ENCODE peak calls at places on chromosomes 11 and 22, in four cellular contexts. I is psoas muscle; D is OCI-LY7; T is CD4-positive, alpha-beta T cell. F is an unnamed sample.

GRCh38 chr22:33105501-33105911 is 47.3 kb upstream of the SYN3 start:
- DNase-seq in D (no peak), I (no peak), T (no peak), F (peak)

GRCh38 chr11:64643258-64643881 is 52.4 kb downstream of the SLC22A12 start:
- DNase-seq in D (no peak), T (no peak), I (no peak), F (no peak)

GRCh38 chr11:124170801-124171586 is 12.2 kb upstream of the OR10D3 start:
- DNase-seq in I (no peak), D (no peak), T (no peak), F (no peak)

GRCh38 chr11:32935462-32936029 is 42.9 kb downstream of the QSER1 start:
- DNase-seq in I (no peak), D (peak), T (no peak), F (no peak)

GRCh38 chr22:24592144-24592845 is 578 bp downstream of the LRRC75B start:
- DNase-seq in T (no peak), D (no peak), I (no peak), F (no peak)

GRCh38 chr11:62724171-62724570 is 3.1 kb downstream of the HNRNPUL2 start:
- DNase-seq in I (no peak), D (no peak), T (no peak), F (no peak)

GRCh38 chr11:69199583-69200295 is 44.0 kb downstream of the SMIM38 start:
- DNase-seq in I (no peak), T (no peak), D (no peak), F (no peak)

GRCh38 chr11:7004482-7004881 is 15.7 kb downstream of the ZNF214 start:
- DNase-seq in D (no peak), T (no peak), I (no peak), F (no peak)

GRCh38 chr11:69218946-69219720 is 63.4 kb downstream of the SMIM38 start:
- DNase-seq in T (no peak), I (no peak), D (no peak), F (no peak)

GRCh38 chr11:28834877-28835276 is 726.7 kb downstream of the METTL15 start:
- DNase-seq in I (no peak), T (no peak), D (no peak), F (no peak)

GRCh38 chr22:40769761-40770160 is 49.4 kb downstream of the SLC25A17 start:
- DNase-seq in T (no peak), D (no peak), I (no peak), F (no peak)

GRCh38 chr22:50008151-50009040 is 4.2 kb downstream of the IL17REL start:
- DNase-seq in D (no peak), T (no peak), I (no peak), F (no peak)

GRCh38 chr11:14500181-14500651 is 605 bp upstream of the COPB1 start:
- DNase-seq in T (peak), D (peak), I (no peak), F (no peak)

GRCh38 chr11:45457649-45458048 is 171.5 kb upstream of the SYT13 start:
- DNase-seq in T (no peak), D (no peak), I (no peak), F (no peak)

GRCh38 chr22:46044718-46045458 is 67.9 kb upstream of the WNT7B start:
- DNase-seq in T (peak), D (no peak), I (no peak), F (no peak)

GRCh38 chr22:25702046-25702445 is 39.9 kb upstream of the MYO18B start:
- DNase-seq in T (no peak), D (peak), I (no peak), F (no peak)

GRCh38 chr11:45017329-45017728 is 66.6 kb upstream of the TP53I11 start:
- DNase-seq in I (no peak), T (no peak), D (no peak), F (no peak)

GRCh38 chr11:17730137-17730536 is 4.4 kb upstream of the KCNC1 start:
- DNase-seq in I (peak), D (no peak), T (no peak), F (no peak)

GRCh38 chr11:76614471-76615183 is 55.9 kb downstream of the LRRC32 start:
- DNase-seq in D (no peak), I (peak), T (no peak), F (no peak)

GRCh38 chr11:130653838-130654601 is 205.6 kb downstream of the ADAMTS15 start:
- DNase-seq in T (no peak), D (no peak), I (peak), F (peak)

GRCh38 chr11:17267576-17267975 is 9.0 kb upstream of the NUCB2 start:
- DNase-seq in D (no peak), I (no peak), T (no peak), F (no peak)

GRCh38 chr22:46373838-46374662 is 38.5 kb downstream of the TRMU start:
- DNase-seq in T (no peak), D (no peak), I (no peak), F (no peak)

GRCh38 chr11:68840661-68841653 is 759 bp downstream of the CPT1A start:
- DNase-seq in D (peak), I (peak), T (no peak), F (no peak)

GRCh38 chr11:12845739-12846358 is 163.3 kb upstream of the RASSF10 start:
- DNase-seq in D (peak), I (peak), T (no peak), F (peak)

GRCh38 chr22:46380069-46380468 is 44.6 kb downstream of the TRMU start:
- DNase-seq in I (no peak), D (no peak), T (no peak), F (no peak)

GRCh38 chr11:15742626-15743243 is 613.6 kb downstream of the SOX6 start:
- DNase-seq in I (no peak), T (no peak), D (no peak), F (no peak)

GRCh38 chr11:24593332-24593731 is 96.5 kb downstream of the LUZP2 start:
- DNase-seq in T (no peak), D (no peak), I (no peak), F (no peak)

GRCh38 chr22:49011769-49012598 is 815.7 kb downstream of the BRD1 start:
- DNase-seq in D (no peak), I (no peak), T (no peak), F (no peak)

GRCh38 chr11:12841946-12842630 is 167.0 kb upstream of the RASSF10 start:
- DNase-seq in T (no peak), I (no peak), D (peak), F (no peak)

GRCh38 chr11:1077033-1077416 is 2.4 kb downstream of the MUC2 start:
- DNase-seq in D (no peak), T (no peak), I (peak), F (no peak)

GRCh38 chr11:72223615-72224586 is 666 bp upstream of the INPPL1 start:
- DNase-seq in I (peak), T (peak), D (peak), F (no peak)

GRCh38 chr11:102007567-102008437 is 39.4 kb upstream of the CFAP300 start:
- DNase-seq in D (peak), T (no peak), I (no peak), F (no peak)

GRCh38 chr11:12770966-12771597 is 96.9 kb downstream of the TEAD1 start:
- DNase-seq in T (no peak), I (no peak), D (no peak), F (no peak)

GRCh38 chr11:116166788-116167465 is 605.9 kb downstream of the BUD13 start:
- DNase-seq in T (no peak), D (no peak), I (no peak), F (no peak)

GRCh38 chr11:27718853-27719574 is 18.8 kb upstream of the BDNF start:
- DNase-seq in T (no peak), D (no peak), I (no peak), F (no peak)

GRCh38 chr11:65165847-65166317 is 4.2 kb upstream of the SPDYC start:
- DNase-seq in I (no peak), D (no peak), T (no peak), F (no peak)

GRCh38 chr11:69925366-69926196 is 106.4 kb upstream of the FGF3 start:
- DNase-seq in D (no peak), I (peak), T (no peak), F (no peak)

DNA sequence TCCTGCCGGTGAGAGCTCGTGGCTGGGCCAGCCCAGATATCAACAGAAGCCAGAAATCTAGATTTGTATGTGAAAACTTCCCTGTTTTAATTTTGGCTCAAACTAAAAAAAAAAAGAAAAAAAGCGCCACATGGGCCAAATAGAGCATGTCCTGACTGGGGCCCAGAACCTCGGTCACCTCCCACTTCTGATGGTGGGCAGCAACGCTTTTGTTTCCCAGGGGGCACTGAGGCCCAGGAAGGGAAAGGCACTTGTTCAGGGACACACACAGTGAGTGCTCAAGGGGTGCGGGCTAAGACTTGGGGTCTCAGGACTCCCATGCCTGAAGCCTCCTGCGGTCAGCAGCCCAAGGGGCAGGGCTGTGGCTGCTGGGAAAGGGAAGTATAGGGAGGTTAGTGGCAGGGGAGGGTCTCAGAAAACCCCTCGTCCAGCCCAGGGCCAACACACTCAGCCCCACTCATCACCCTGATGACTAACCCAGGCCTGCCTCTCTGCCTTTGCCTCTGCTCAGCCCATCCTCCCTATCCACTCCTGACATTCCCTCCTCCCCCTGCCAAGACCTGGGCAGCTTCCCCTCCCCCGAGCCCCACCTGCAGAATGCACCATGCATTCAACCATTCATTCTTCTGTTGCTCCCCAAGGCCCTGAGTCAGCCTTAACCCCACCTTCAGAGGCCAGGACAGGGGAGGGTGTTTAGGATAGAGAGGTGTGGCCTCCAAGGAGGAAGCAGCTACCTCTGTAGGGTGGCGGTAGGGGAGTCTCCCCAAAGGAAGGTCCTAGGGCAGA is 30.0 kb upstream of the TCF20 start:
- DNase-seq in T (peak), I (no peak), D (peak), F (no peak)
- H3K27ac ChIP-seq in T (peak), I (no peak), D (peak), F (no peak)

GRCh38 chr11:47328449-47329390 is 23.8 kb downstream of the MYBPC3 start:
- DNase-seq in T (no peak), I (no peak), D (no peak), F (peak)

GRCh38 chr11:47331454-47332302 is 20.8 kb downstream of the MYBPC3 start:
- DNase-seq in T (no peak), D (no peak), I (no peak), F (no peak)

GRCh38 chr11:47332303-47332711 is 20.2 kb downstream of the MYBPC3 start:
- DNase-seq in T (no peak), D (no peak), I (no peak), F (no peak)

GRCh38 chr11:47329431-47329993 is 23.0 kb downstream of the MYBPC3 start:
- DNase-seq in D (no peak), T (no peak), I (no peak), F (no peak)

GRCh38 chr11:47330002-47330911 is 22.2 kb downstream of the MYBPC3 start:
- DNase-seq in T (no peak), I (peak), D (peak), F (no peak)
- H3K27ac ChIP-seq in T (no peak), I (peak), D (no peak), F (no peak)

GRCh38 chr11:79418241-79418640 is 22.6 kb downstream of the TENM4 start:
- DNase-seq in D (no peak), T (no peak), I (no peak), F (no peak)
- H3K27ac ChIP-seq in D (no peak), T (no peak), I (no peak), F (no peak)

DNA sequence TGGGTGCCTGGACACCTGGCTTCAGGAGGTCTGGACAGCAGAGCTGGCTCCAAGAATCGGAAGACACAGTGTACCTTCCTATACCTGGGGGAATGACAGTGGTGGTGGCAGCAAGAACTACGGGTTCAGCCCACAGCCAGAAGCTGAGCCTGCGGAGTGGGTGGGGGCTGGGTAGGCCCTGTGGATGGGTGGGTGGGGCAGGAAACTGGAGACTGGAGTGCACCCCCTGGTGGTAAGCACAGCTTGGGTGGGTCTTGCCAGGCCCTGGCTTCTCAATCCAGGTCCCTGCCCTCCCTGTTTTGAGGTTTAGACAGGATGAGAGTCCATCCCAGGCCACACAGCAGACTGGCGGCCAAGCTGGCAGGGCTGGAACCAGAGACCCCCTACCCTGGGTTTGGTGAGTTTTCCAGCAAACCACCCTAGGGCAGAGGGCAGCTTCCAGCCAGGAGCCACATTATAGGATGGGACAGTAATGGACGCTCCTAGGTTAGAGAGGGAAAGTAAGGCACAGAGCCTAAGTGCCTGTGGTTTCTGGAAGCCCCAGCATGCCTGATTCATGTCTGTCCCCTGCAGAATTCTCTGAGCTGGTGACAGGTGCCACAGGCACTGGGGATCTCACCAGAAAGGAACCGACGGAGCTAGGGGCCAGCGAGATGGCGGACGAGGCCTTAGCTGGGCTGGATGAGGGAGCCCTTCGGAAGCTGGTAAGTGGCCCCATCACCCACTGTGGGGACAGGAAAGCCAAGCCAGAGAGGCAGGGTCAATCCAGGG is 1.7 kb downstream of the SMTN start:
- DNase-seq in T (peak), D (peak), I (peak), F (no peak)
- H3K27ac ChIP-seq in T (no peak), D (no peak), I (peak), F (peak)

DNA sequence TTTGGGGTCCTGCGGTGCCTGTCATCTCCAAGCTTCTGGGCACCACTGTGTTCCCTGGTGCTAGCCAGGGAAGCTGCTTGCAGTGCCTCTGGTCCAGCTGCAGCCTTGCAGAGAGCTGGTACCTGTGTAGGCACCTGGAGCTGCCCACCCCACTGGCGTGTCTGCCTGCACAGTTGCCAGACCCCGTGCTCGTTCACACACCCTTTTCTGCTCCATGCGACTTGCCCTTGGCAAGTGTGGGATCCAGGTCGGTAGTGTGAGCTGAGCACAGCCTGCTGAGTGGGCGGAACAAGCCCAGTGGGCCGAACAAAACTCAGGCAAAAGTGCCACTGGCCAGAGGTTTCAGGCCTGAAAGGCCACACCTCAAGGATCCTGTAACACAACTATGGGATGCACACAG is 146.5 kb upstream of the MTMR2 start:
- DNase-seq in T (no peak), I (no peak), D (no peak), F (no peak)
- H3K27ac ChIP-seq in T (no peak), I (no peak), D (no peak), F (no peak)